ENCODE peak calls at places on chromosomes 7 and 10, in seven cellular contexts. H is IMR-90, U is mesendoderm, Q is H1, Z is neuronal stem cell, F is mesenchymal stem cell, L is trophoblast cell. M is an unnamed sample.

GRCh38 chr7:105654994-105655900 is 74.0 kb upstream of the EFCAB10 start:
- DNase-seq in H (peak), Q (no peak), Z (no peak), F (peak), U (peak), L (no peak), M (peak)

GRCh38 chr10:94315975-94316464 is 46.7 kb downstream of the NOC3L start:
- DNase-seq in F (peak), U (no peak), Q (no peak), Z (no peak), L (no peak), H (peak), M (no peak)

GRCh38 chr10:119342017-119342734 is 134.8 kb downstream of the GRK5 start:
- DNase-seq in L (no peak), Z (no peak), U (no peak), H (peak), F (no peak), Q (no peak), M (no peak)

GRCh38 chr10:11724938-11725776 is 17.0 kb upstream of the ECHDC3 start:
- DNase-seq in Z (peak), U (peak), F (peak), L (peak), Q (no peak), H (peak), M (no peak)

GRCh38 chr7:145795132-145795531 is 321.5 kb upstream of the CNTNAP2 start:
- DNase-seq in Q (no peak), U (no peak), H (no peak), Z (no peak), L (no peak), F (no peak), M (no peak)

GRCh38 chr10:36712695-36713094 is 412.7 kb upstream of the ANKRD30A start:
- DNase-seq in Q (no peak), F (no peak), Z (no peak), U (no peak), L (no peak), H (peak), M (no peak)

GRCh38 chr10:30190831-30191552 is 131.6 kb upstream of the JCAD start:
- DNase-seq in F (peak), Q (no peak), U (no peak), L (no peak), H (no peak), Z (no peak), M (no peak)

GRCh38 chr7:16791895-16792294 is 12.9 kb downstream of the AGR2 start:
- DNase-seq in F (no peak), H (no peak), Z (no peak), Q (no peak), L (peak), U (no peak), M (no peak)

GRCh38 chr7:5396542-5396941 is 27.1 kb downstream of the TNRC18 start:
- DNase-seq in Z (no peak), Q (no peak), L (peak), U (no peak), F (peak), H (no peak), M (no peak)

GRCh38 chr7:67788689-67789088 is 792.1 kb downstream of the TYW1 start:
- DNase-seq in Z (no peak), F (no peak), L (no peak), Q (peak), H (no peak), U (no peak), M (no peak)

GRCh38 chr10:114571316-114571999 is 86.6 kb downstream of the ABLIM1 start:
- DNase-seq in U (peak), Z (no peak), F (no peak), L (peak), Q (no peak), H (no peak), M (no peak)

GRCh38 chr10:91613411-91614253 is 19.2 kb downstream of the PPP1R3C start:
- DNase-seq in F (peak), L (peak), U (no peak), H (peak), Z (no peak), Q (no peak), M (no peak)

GRCh38 chr10:131168238-131168875 is 143.2 kb downstream of the TCERG1L start:
- DNase-seq in Z (no peak), L (no peak), Q (no peak), U (no peak), F (no peak), H (no peak), M (peak)

DNA sequence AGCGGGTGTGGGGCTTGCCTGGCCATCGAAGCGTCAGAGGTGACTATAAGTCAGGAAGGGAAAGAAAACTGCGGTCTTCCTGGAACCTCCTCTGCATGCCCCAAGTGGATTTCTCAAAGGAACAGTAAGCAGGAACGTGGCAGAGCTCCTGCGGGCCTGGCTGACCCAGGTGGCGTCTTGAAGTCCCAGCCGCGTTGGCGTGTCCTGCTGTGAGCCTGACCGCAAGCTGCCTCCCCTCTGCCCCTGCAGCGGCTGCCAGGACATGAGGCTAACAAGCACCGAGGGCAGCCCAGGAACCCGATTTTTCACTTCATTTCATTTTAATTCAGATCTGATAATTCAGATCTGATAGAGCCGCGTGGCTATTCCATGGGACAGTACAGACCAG is 55.4 kb downstream of the NKX6-2 start:
- DNase-seq in L (no peak), Q (no peak), H (no peak), Z (no peak), U (no peak), F (no peak), M (no peak)
- H2BK120ac ChIP-seq in L (no peak), Q (no peak), H (no peak), Z (no peak), U (no peak), F (no peak), M (no peak)

GRCh38 chr10:80489371-80490112 is 35.4 kb downstream of the TSPAN14 start:
- DNase-seq in Q (no peak), Z (no peak), F (no peak), L (no peak), U (no peak), H (no peak), M (no peak)

GRCh38 chr10:80488539-80489066 is 34.5 kb downstream of the TSPAN14 start:
- DNase-seq in Z (no peak), U (no peak), Q (no peak), H (no peak), L (no peak), F (no peak), M (no peak)

GRCh38 chr10:80486785-80487421 is 32.8 kb downstream of the TSPAN14 start:
- DNase-seq in Q (no peak), L (no peak), Z (no peak), F (no peak), H (no peak), U (no peak), M (no peak)

GRCh38 chr10:80487422-80487785 is 33.3 kb downstream of the TSPAN14 start:
- DNase-seq in L (no peak), U (no peak), H (no peak), Q (no peak), Z (no peak), F (no peak), M (no peak)

GRCh38 chr10:80487791-80488538 is 33.9 kb downstream of the TSPAN14 start:
- DNase-seq in H (no peak), Q (no peak), Z (no peak), F (no peak), L (no peak), U (no peak), M (no peak)
- H2BK5ac ChIP-seq in H (no peak), Q (peak), Z (no peak), F (no peak), L (no peak), U (no peak), M (no peak)

GRCh38 chr10:24086737-24087136 is 122.2 kb upstream of the KIAA1217 start:
- DNase-seq in Q (no peak), H (no peak), F (no peak), U (no peak), Z (no peak), L (no peak), M (no peak)
- H2BK120ac ChIP-seq in Q (no peak), H (no peak), F (no peak), U (no peak), Z (no peak), L (no peak), M (no peak)

GRCh38 chr10:42680267-42680666 is 41.9 kb upstream of the ZNF33B start:
- DNase-seq in U (no peak), Q (no peak), H (no peak), L (no peak), F (no peak), Z (no peak), M (no peak)
- H2BK5ac ChIP-seq in U (no peak), Q (no peak), H (no peak), L (no peak), F (no peak), Z (no peak), M (no peak)

DNA sequence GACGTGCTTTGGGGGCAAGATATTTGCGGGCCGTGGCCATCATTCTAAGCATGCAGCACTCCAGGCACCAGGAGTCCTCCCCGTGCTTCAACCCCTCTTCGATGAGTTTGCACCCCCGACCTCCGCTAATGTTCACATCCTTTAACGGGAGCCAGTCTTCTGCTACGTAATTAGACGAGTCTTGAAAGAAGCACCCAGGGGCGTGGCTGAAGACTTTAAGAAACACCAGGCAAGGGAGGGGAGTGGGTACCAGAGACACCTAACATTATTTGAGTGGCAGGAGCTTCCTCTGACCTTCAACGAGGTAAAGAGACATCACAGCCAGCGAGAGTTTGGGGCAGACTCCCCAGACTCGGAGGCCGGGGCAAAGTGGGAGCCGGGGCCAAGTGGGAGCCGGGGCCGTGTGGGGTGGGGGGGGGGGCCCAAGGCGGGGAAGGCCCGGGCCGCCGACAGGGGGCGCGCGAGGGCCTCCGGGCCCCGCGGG is 31.1 kb upstream of the TOMM7 start:
- DNase-seq in Q (no peak), U (peak), F (no peak), H (no peak), Z (no peak), L (no peak), M (peak)
- H2BK120ac ChIP-seq in Q (peak), U (no peak), F (no peak), H (peak), Z (no peak), L (no peak), M (no peak)

DNA sequence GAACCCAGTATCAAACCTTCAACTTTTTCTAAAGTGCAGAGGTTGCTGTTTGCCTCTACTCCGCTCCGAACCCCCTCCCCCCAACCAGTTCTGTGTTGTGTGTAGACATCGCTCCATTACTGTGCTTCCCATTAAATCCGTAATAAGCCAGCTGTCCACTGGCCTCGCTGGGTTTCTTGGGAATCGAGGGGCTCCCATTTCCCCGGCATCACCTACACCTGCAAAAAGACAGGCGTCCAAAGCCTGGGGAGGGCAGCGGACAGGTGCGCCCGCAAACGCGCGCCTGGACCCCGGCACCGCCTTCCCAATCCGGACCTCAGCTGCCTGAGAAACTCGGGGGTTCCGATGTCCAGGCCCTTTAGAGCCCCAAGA is 631 bp downstream of the RTKN2 start:
- DNase-seq in Z (no peak), L (no peak), U (no peak), F (no peak), H (no peak), Q (no peak), M (no peak)
- H2BK5ac ChIP-seq in Z (peak), L (peak), U (no peak), F (no peak), H (no peak), Q (peak), M (no peak)

DNA sequence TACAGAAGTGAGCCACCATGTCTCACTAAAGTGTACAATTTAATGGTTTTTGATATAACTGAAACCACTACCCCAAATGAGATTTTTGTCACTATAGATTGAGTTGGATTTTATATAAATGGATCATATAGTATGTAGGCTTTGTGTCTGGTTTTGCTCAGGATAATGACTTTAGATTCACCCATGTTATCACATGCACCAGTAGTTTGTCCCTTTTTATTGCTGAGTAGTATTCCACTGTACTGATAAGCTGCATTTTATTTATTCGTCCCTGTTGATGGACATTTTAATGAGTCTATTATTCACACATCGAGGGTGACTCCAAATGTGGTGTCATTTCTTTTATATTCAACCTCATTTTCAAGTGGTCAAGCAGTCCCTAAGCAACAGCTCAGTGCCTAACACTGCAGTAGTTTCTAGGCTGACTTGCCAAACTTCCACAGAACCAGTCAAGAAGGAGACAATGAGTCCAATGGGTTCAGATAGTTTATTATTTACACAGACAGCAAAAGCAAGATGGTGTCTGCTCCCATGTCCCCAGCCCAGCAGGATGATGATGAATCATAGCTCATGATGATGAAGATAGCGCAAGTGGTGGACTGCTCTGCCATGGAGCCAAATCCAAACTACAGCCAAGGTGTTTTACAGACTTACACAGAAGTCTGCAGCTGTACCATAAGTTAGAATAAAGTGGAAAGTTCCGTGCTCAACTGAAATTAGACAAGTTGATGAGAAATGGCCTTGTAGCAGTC is 6.6 kb upstream of the FMC1 start:
- DNase-seq in Z (no peak), U (no peak), H (no peak), Q (no peak), F (no peak), L (no peak), M (no peak)
- H2BK120ac ChIP-seq in Z (no peak), U (no peak), H (no peak), Q (no peak), F (no peak), L (no peak), M (no peak)

GRCh38 chr10:8616166-8616565 is 561.7 kb downstream of the GATA3 start:
- DNase-seq in H (no peak), U (no peak), Z (no peak), Q (no peak), L (no peak), F (no peak), M (no peak)
- H2BK5ac ChIP-seq in H (no peak), U (no peak), Z (no peak), Q (no peak), L (no peak), F (no peak), M (no peak)

GRCh38 chr7:121187676-121188075 is 141.1 kb upstream of the WNT16 start:
- DNase-seq in Q (no peak), U (no peak), H (peak), F (peak), Z (no peak), L (no peak), M (no peak)
- H2BK120ac ChIP-seq in Q (no peak), U (no peak), H (peak), F (no peak), Z (no peak), L (no peak), M (no peak)